ENCODE peak calls at places on chromosomes 12 and 14, in four cellular contexts. O, R, F and V are unnamed samples.

GRCh38 chr14:55889124-55889523 is 229.1 kb upstream of the PELI2 start:
- DNase-seq in O (peak; percentile 4), R (no peak), F (no peak), V (no peak)

GRCh38 chr12:121223283-121223946 is 13.5 kb downstream of the P2RX4 start:
- DNase-seq in O (peak; percentile 35), R (no peak), F (no peak), V (no peak)

GRCh38 chr14:89443002-89443660 is 26.1 kb upstream of the FOXN3 start:
- DNase-seq in O (no peak), R (no peak), F (no peak), V (no peak)

GRCh38 chr14:104970231-104971068 is 7.7 kb downstream of the AHNAK2 start:
- DNase-seq in O (peak; percentile 95), R (peak; percentile 74), F (peak; percentile 85), V (no peak)

GRCh38 chr12:52741378-52742195 is 35.6 kb downstream of the KRT76 start:
- DNase-seq in O (peak; percentile 55), R (peak; percentile 49), F (peak; percentile 65), V (peak; percentile 33)

GRCh38 chr14:89960895-89961294 is 5.2 kb downstream of the TDP1 start:
- DNase-seq in O (no peak), R (no peak), F (no peak), V (no peak)

GRCh38 chr12:120388711-120389431 is 19.9 kb upstream of the MSI1 start:
- DNase-seq in O (no peak), R (no peak), F (no peak), V (no peak)

GRCh38 chr14:38961136-38961535 is 141.9 kb downstream of the SEC23A start:
- DNase-seq in O (no peak), R (no peak), F (no peak), V (no peak)

GRCh38 chr12:89098390-89099102 is 253.8 kb downstream of the DUSP6 start:
- DNase-seq in O (no peak), R (peak; percentile 93), F (no peak), V (no peak)

GRCh38 chr12:72872488-72872887 is 600.3 kb downstream of the TRHDE start:
- DNase-seq in O (no peak), R (no peak), F (no peak), V (no peak)

GRCh38 chr14:34682787-34683321 is 31.5 kb downstream of the CFL2 start:
- DNase-seq in O (no peak), R (peak; percentile 16), F (no peak), V (no peak)

GRCh38 chr12:108630481-108631207 is 3.0 kb downstream of the SELPLG start:
- DNase-seq in O (no peak), R (peak; percentile 95), F (peak; percentile 20), V (no peak)

GRCh38 chr12:105245291-105245690 is 9.3 kb upstream of the APPL2 start:
- DNase-seq in O (no peak), R (peak; percentile 52), F (no peak), V (no peak)

GRCh38 chr14:91163316-91163715 is 49.4 kb downstream of the DGLUCY start:
- DNase-seq in O (no peak), R (no peak), F (no peak), V (no peak)

GRCh38 chr14:106808458-106808857 is 1282.1 kb downstream of the TMEM121 start:
- DNase-seq in O (no peak), R (no peak), F (no peak), V (no peak)

GRCh38 chr12:30457621-30458289 is 237.9 kb downstream of the IPO8 start:
- DNase-seq in O (peak; percentile 25), R (peak; percentile 61), F (no peak), V (no peak)

GRCh38 chr12:50740307-50740706 is 23.6 kb upstream of the ATF1 start:
- DNase-seq in O (no peak), R (peak; percentile 5), F (no peak), V (no peak)

GRCh38 chr12:10397311-10397710 is 7.5 kb upstream of the KLRK1 start:
- DNase-seq in O (no peak), R (no peak), F (no peak), V (no peak)

GRCh38 chr12:67519824-67520433 is 128.6 kb upstream of the DYRK2 start:
- DNase-seq in O (no peak), R (no peak), F (no peak), V (no peak)

GRCh38 chr14:57480044-57480443 is 13.6 kb downstream of the CCDC198 start:
- DNase-seq in O (peak; percentile 86), R (peak; percentile 68), F (no peak), V (no peak)

GRCh38 chr14:51539571-51540037 is 112.1 kb upstream of the FRMD6 start:
- DNase-seq in O (peak; percentile 85), R (peak; percentile 90), F (no peak), V (no peak)

GRCh38 chr12:124550123-124551089 is 17.0 kb downstream of the NCOR2 start:
- DNase-seq in O (no peak), R (peak; percentile 50), F (no peak), V (no peak)

GRCh38 chr12:45946435-45946834 is 43.9 kb downstream of the SCAF11 start:
- DNase-seq in O (no peak), R (no peak), F (no peak), V (no peak)

GRCh38 chr12:20450591-20450990 is 82.3 kb downstream of the PDE3A start:
- DNase-seq in O (no peak), R (no peak), F (no peak), V (no peak)

GRCh38 chr12:122138181-122138580 is 35.8 kb downstream of the IL31 start:
- DNase-seq in O (no peak), R (no peak), F (no peak), V (no peak)

GRCh38 chr14:69038449-69039286 is 59.6 kb upstream of the ACTN1 start:
- DNase-seq in O (peak; percentile 12), R (peak; percentile 87), F (peak; percentile 40), V (no peak)

GRCh38 chr14:99101826-99102461 is 170.1 kb downstream of the BCL11B start:
- DNase-seq in O (no peak), R (no peak), F (no peak), V (no peak)